ENCODE peak calls at places on chromosomes 6 and 20, in four cellular contexts. Q, I, G and R are unnamed samples.

GRCh38 chr20:24911461-24911860 is 37.6 kb upstream of the CST7 start:
- DNase-seq in Q (no peak), I (no peak), G (no peak), R (no peak)

GRCh38 chr20:49595811-49596545 is 28.0 kb upstream of the PTGIS start:
- DNase-seq in Q (no peak), I (no peak), G (no peak), R (peak)

GRCh38 chr20:14915356-14915755 is 577.9 kb upstream of the FLRT3 start:
- DNase-seq in Q (no peak), I (no peak), G (no peak), R (no peak)

GRCh38 chr6:150177260-150178246 is 34.7 kb downstream of the PPP1R14C start:
- DNase-seq in Q (no peak), I (no peak), G (no peak), R (no peak)

GRCh38 chr6:157287247-157287850 is 36.0 kb downstream of the TMEM242 start:
- DNase-seq in Q (no peak), I (no peak), G (no peak), R (no peak)

GRCh38 chr20:1296117-1296610 is 30.1 kb downstream of the SNPH start:
- DNase-seq in Q (no peak), I (no peak), G (no peak), R (no peak)

GRCh38 chr20:694496-694895 is 18.9 kb upstream of the SCRT2 start:
- DNase-seq in Q (no peak), I (no peak), G (no peak), R (no peak)

GRCh38 chr6:157219201-157220200 is 103.8 kb downstream of the TMEM242 start:
- DNase-seq in Q (peak), I (peak), G (no peak), R (no peak)

GRCh38 chr6:90146914-90147668 is 149.6 kb downstream of the BACH2 start:
- DNase-seq in Q (no peak), I (no peak), G (no peak), R (no peak)

GRCh38 chr20:19932170-19932667 is 84.9 kb upstream of the NAA20 start:
- DNase-seq in Q (no peak), I (no peak), G (no peak), R (no peak)

GRCh38 chr6:105135907-105136432 is 43.8 kb downstream of the POPDC3 start:
- DNase-seq in Q (no peak), I (no peak), G (no peak), R (peak)

GRCh38 chr6:14665827-14666724 is 548.5 kb downstream of the CD83 start:
- DNase-seq in Q (no peak), I (peak), G (no peak), R (no peak)

GRCh38 chr6:126803769-126804168 is 314.7 kb upstream of the RSPO3 start:
- DNase-seq in Q (no peak), I (no peak), G (no peak), R (peak)

GRCh38 chr6:79005497-79005896 is 72.6 kb downstream of the PHIP start:
- DNase-seq in Q (no peak), I (no peak), G (no peak), R (no peak)

GRCh38 chr6:43927525-43928210 is 157.7 kb downstream of the VEGFA start:
- DNase-seq in Q (no peak), I (peak), G (no peak), R (no peak)

GRCh38 chr6:164121527-164121926 is 707.0 kb downstream of the QKI start:
- DNase-seq in Q (no peak), I (no peak), G (no peak), R (no peak)

GRCh38 chr20:58555078-58555765 is 40.0 kb upstream of the APCDD1L start:
- DNase-seq in Q (no peak), I (peak), G (no peak), R (no peak)

GRCh38 chr6:12637960-12638641 is 78.5 kb upstream of the PHACTR1 start:
- DNase-seq in Q (peak), I (peak), G (no peak), R (peak)

GRCh38 chr6:25713802-25714201 is 40.7 kb upstream of the SLC17A4 start:
- DNase-seq in Q (no peak), I (no peak), G (no peak), R (peak)

GRCh38 chr6:70166088-70166958 is 136.6 kb downstream of the COL9A1 start:
- DNase-seq in Q (peak), I (peak), G (no peak), R (peak)

GRCh38 chr6:125002090-125002741 is 40.0 kb downstream of the RNF217 start:
- DNase-seq in Q (peak), I (no peak), G (no peak), R (peak)

GRCh38 chr6:71468841-71469750 is 180.5 kb downstream of the OGFRL1 start:
- DNase-seq in Q (no peak), I (peak), G (no peak), R (peak)

GRCh38 chr6:20605581-20605980 is 71.3 kb downstream of the CDKAL1 start:
- DNase-seq in Q (no peak), I (no peak), G (no peak), R (no peak)

GRCh38 chr6:168333039-168333438 is 13.5 kb upstream of the DACT2 start:
- DNase-seq in Q (no peak), I (no peak), G (no peak), R (peak)

GRCh38 chr6:2244261-2245102 is 923 bp downstream of the GMDS start:
- DNase-seq in Q (no peak), I (peak), G (no peak), R (no peak)

GRCh38 chr6:136085370-136086115 is 164.6 kb downstream of the MTFR2 start:
- DNase-seq in Q (no peak), I (peak), G (no peak), R (no peak)

GRCh38 chr6:33634203-33634727 is 13.1 kb downstream of the ITPR3 start:
- DNase-seq in Q (no peak), I (no peak), G (no peak), R (no peak)

GRCh38 chr20:33503564-33503963 is 13.7 kb downstream of the CBFA2T2 start:
- DNase-seq in Q (no peak), I (no peak), G (no peak), R (no peak)